ENCODE peak calls at places on chromosomes 7 and 10, in four cellular contexts. R is activated gamma-delta T cell, V is LoVo, L is tibial nerve. T is an unnamed sample.
A peak's percentile ranks its signal among the peaks of the same experiment; 100 is the strongest.

GRCh38 chr10:96244354-96244753 is 27.0 kb downstream of the BLNK start:
- DNase-seq in R (no peak), V (no peak), L (no peak), T (peak; percentile 53)

GRCh38 chr10:10902951-10903350 is 114.7 kb upstream of the CELF2 start:
- DNase-seq in R (no peak), V (no peak), L (no peak), T (no peak)

GRCh38 chr7:106126170-106126938 is 14.2 kb upstream of the SYPL1 start:
- DNase-seq in R (no peak), V (peak; percentile 66), L (no peak), T (peak; percentile 33)

GRCh38 chr7:105210721-105211205 is 178.0 kb downstream of the SRPK2 start:
- DNase-seq in R (no peak), V (no peak), L (no peak), T (no peak)

GRCh38 chr7:135771961-135772638 is 23.5 kb upstream of the FAM180A start:
- DNase-seq in R (no peak), V (no peak), L (no peak), T (no peak)

GRCh38 chr7:116211006-116211912 is 920 bp downstream of the TES start:
- DNase-seq in R (peak; percentile 30), V (peak; percentile 100), L (peak; percentile 33), T (peak; percentile 93)

GRCh38 chr10:43781480-43782361 is 133.0 kb upstream of the ZNF32 start:
- DNase-seq in R (no peak), V (no peak), L (no peak), T (no peak)

GRCh38 chr7:98357751-98358161 is 43.1 kb downstream of the BAIAP2L1 start:
- DNase-seq in R (no peak), V (no peak), L (no peak), T (no peak)

GRCh38 chr7:40551685-40552576 is 417.1 kb downstream of the SUGCT start:
- DNase-seq in R (no peak), V (no peak), L (no peak), T (no peak)

GRCh38 chr7:22601028-22601795 is 101.2 kb upstream of the STEAP1B start:
- DNase-seq in R (no peak), V (no peak), L (no peak), T (no peak)